ENCODE peak calls at places on chromosome 20, in five cellular contexts. S, R, F, Q and P are unnamed samples.
A peak's percentile ranks its signal among the peaks of the same experiment; 100 is the strongest.

GRCh38 chr20:7829776-7830175 is 110.5 kb downstream of the HAO1 start:
- DNase-seq in S (no peak), R (no peak), F (no peak), Q (no peak), P (no peak)

GRCh38 chr20:2920473-2920872 is 47.2 kb downstream of the PTPRA start:
- DNase-seq in S (no peak), R (no peak), F (no peak), Q (no peak), P (no peak)

GRCh38 chr20:56986931-56987720 is 279.3 kb downstream of the BMP7 start:
- DNase-seq in S (no peak), R (no peak), F (no peak), Q (no peak), P (no peak)

GRCh38 chr20:59835057-59835447 is 98.4 kb downstream of the SYCP2 start:
- DNase-seq in S (peak; percentile 14), R (no peak), F (no peak), Q (no peak), P (no peak)

GRCh38 chr20:3245711-3246110 is 6.7 kb upstream of the SLC4A11 start:
- DNase-seq in S (no peak), R (no peak), F (no peak), Q (no peak), P (no peak)

GRCh38 chr20:61958773-61959172 is 106.9 kb downstream of the TAF4 start:
- DNase-seq in S (no peak), R (no peak), F (no peak), Q (no peak), P (peak; percentile 6)

GRCh38 chr20:8932192-8933150 is 136.4 kb upstream of the PLCB4 start:
- DNase-seq in S (no peak), R (no peak), F (no peak), Q (no peak), P (no peak)

GRCh38 chr20:51796332-51796731 is 6.0 kb downstream of the SALL4 start:
- DNase-seq in S (no peak), R (no peak), F (no peak), Q (no peak), P (no peak)

GRCh38 chr20:46801003-46801702 is 91.7 kb downstream of the SLC2A10 start:
- DNase-seq in S (no peak), R (no peak), F (no peak), Q (no peak), P (no peak)

GRCh38 chr20:22922987-22923386 is 112.1 kb upstream of the SSTR4 start:
- DNase-seq in S (no peak), R (no peak), F (no peak), Q (no peak), P (no peak)

GRCh38 chr20:50194831-50195523 is 4.3 kb downstream of the CEBPB start:
- DNase-seq in S (no peak), R (no peak), F (no peak), Q (no peak), P (no peak)

GRCh38 chr20:2086177-2086979 is 15.2 kb upstream of the STK35 start:
- DNase-seq in S (no peak), R (no peak), F (no peak), Q (no peak), P (no peak)

GRCh38 chr20:57948177-57948955 is 238.6 kb upstream of the PMEPA1 start:
- DNase-seq in S (no peak), R (no peak), F (no peak), Q (no peak), P (no peak)

GRCh38 chr20:14600527-14600926 is 263.1 kb upstream of the FLRT3 start:
- DNase-seq in S (no peak), R (no peak), F (no peak), Q (no peak), P (no peak)

GRCh38 chr20:2361035-2361593 is 19.6 kb upstream of the TGM6 start:
- DNase-seq in S (no peak), R (no peak), F (no peak), Q (no peak), P (no peak)

GRCh38 chr20:723756-724155 is 44.5 kb downstream of the SLC52A3 start:
- DNase-seq in S (no peak), R (no peak), F (no peak), Q (no peak), P (no peak)

GRCh38 chr20:62305765-62306431 is 3.1 kb downstream of the ADRM1 start:
- DNase-seq in S (no peak), R (no peak), F (no peak), Q (no peak), P (no peak)

GRCh38 chr20:38369387-38369786 is 23.1 kb downstream of the LBP start:
- DNase-seq in S (peak; percentile 28), R (no peak), F (no peak), Q (no peak), P (no peak)

GRCh38 chr20:12970372-12970821 is 38.4 kb upstream of the SPTLC3 start:
- DNase-seq in S (peak; percentile 30), R (no peak), F (no peak), Q (no peak), P (no peak)

GRCh38 chr20:43725666-43726065 is 1.1 kb downstream of the GTSF1L start:
- DNase-seq in S (no peak), R (no peak), F (no peak), Q (no peak), P (no peak)

GRCh38 chr20:49115565-49115964 is 69.5 kb downstream of the CSE1L start:
- DNase-seq in S (no peak), R (no peak), F (no peak), Q (no peak), P (no peak)

GRCh38 chr20:49123982-49124381 is 64.2 kb downstream of the STAU1 start:
- DNase-seq in S (no peak), R (no peak), F (no peak), Q (no peak), P (no peak)

GRCh38 chr20:49118307-49118706 is 69.8 kb downstream of the STAU1 start:
- DNase-seq in S (no peak), R (no peak), F (no peak), Q (no peak), P (no peak)

GRCh38 chr20:49122920-49123319 is 65.2 kb downstream of the STAU1 start:
- DNase-seq in S (no peak), R (no peak), F (no peak), Q (no peak), P (no peak)

GRCh38 chr20:49119972-49120371 is 68.2 kb downstream of the STAU1 start:
- DNase-seq in S (no peak), R (no peak), F (no peak), Q (no peak), P (no peak)
- H3K36me3 ChIP-seq in S (no peaks in the 10 kb centered on the region), R (no peaks in the 10 kb centered on the region), F (peaks cover 94% of the 10 kb centered on the region), Q (peaks cover 6% of the 10 kb centered on the region), P (peaks cover 97% of the 10 kb centered on the region)

DNA sequence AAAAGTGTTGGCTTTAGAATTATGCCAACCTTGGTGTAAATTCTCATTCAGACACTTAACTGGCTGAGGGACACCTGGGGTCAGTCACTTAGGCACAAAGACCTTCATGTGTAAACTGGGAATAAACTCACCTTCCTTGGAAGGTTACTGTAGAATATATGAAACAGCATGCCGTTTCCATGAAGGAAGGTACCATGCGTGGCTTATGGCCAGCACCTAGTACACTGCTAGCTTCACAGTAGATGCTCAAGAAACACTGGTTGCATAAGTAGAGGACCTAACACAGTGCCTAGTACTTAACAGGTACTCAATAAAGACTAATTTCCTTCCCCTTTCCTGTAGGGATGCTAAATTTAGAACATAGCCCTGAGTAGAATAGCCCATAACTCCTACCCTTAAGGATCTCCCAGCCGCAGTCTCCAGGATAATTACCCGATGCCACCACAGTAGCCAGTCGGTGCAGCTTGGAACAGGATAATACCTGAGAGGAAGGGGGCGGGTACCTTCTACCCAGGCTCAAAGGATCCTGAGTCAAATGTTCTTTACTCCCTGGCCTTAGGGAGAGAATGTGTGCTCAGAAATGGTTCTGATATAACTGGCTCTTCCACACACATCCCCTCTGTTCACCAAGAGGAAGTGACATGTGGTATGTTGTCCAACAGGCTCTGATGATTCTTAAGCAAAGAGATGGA is 3.6 kb downstream of the BCL2L1 start:
- DNase-seq in S (no peak), R (no peak), F (no peak), Q (no peak), P (no peak)
- TF ChIP-seq POLR2A in S (no peak), R (peak; percentile 68), F (no peak), Q (peak; percentile 28), P (no peak)

DNA sequence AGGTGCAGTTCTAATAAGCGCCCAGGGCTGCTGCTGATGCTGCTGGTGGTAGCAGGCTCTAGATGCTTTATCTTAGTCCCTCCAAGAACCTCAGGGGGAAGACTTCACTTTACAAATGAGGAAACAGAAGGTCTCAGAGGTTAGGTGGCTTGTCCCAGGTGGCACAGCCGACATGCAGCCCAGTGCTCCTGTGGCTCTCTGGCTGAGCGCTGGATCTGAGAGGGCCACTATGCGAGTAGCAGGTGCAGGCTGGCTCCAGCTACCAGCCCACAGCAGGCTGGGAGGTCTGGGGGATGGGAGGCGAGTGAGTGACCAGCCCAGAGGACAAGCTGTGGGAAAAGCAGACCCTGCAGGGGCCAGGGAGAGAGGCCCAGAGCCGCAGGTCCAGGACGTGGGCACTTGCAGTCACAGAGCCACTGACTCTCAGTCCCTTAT is 90.9 kb downstream of the PRND start:
- DNase-seq in S (no peak), R (no peak), F (no peak), Q (no peak), P (no peak)
- H3K4me3 ChIP-seq in S (no peak overlapping the region), R (no peak overlapping the region), F (no peak overlapping the region), Q (no peak overlapping the region), P (no peak overlapping the region)

GRCh38 chr20:35472209-35472608 is 16.8 kb downstream of the CEP250 start:
- DNase-seq in S (no peak), R (no peak), F (no peak), Q (no peak), P (no peak)
- H3K36me3 ChIP-seq in S (no peaks in the 10 kb centered on the region), R (no peaks in the 10 kb centered on the region), F (peaks cover 87% of the 10 kb centered on the region), Q (peaks cover 6% of the 10 kb centered on the region), P (peaks cover 6% of the 10 kb centered on the region)